ENCODE peak calls at places on chromosomes 5 and 9, in seven cellular contexts. One of them, this sample, is unnamed.

GRCh38 chr9:2150338-2150737 is 135.2 kb downstream of the SMARCA2 start:
- DNase-seq in stromal cell of bone marrow: no peak
- DNase-seq in DND-41: no peak
- DNase-seq in activated T-cell treated with anti-CD3 and anti-CD28 coated beads, Interleukin-2, amount 50 U/mL, for 48 hours: no peak
- DNase-seq in AG10803: no peak
- DNase-seq in fibroblast of pulmonary artery: no peak
- DNase-seq in pons: no peak
- DNase-seq in this sample: no peak

GRCh38 chr9:125651907-125652306 is 55.1 kb downstream of the MAPKAP1 start:
- DNase-seq in stromal cell of bone marrow: no peak
- DNase-seq in DND-41: no peak
- DNase-seq in activated T-cell treated with anti-CD3 and anti-CD28 coated beads, Interleukin-2, amount 50 U/mL, for 48 hours: no peak
- DNase-seq in AG10803: no peak
- DNase-seq in fibroblast of pulmonary artery: no peak
- DNase-seq in pons: no peak
- DNase-seq in this sample: no peak

GRCh38 chr5:38323645-38324295 is 65.4 kb downstream of the EGFLAM start:
- DNase-seq in stromal cell of bone marrow: peak
- DNase-seq in DND-41: no peak
- DNase-seq in activated T-cell treated with anti-CD3 and anti-CD28 coated beads, Interleukin-2, amount 50 U/mL, for 48 hours: no peak
- DNase-seq in AG10803: peak
- DNase-seq in fibroblast of pulmonary artery: peak
- DNase-seq in pons: no peak
- DNase-seq in this sample: no peak

GRCh38 chr9:32378993-32379729 is 5.3 kb upstream of the ACO1 start:
- DNase-seq in stromal cell of bone marrow: peak
- DNase-seq in DND-41: peak
- DNase-seq in activated T-cell treated with anti-CD3 and anti-CD28 coated beads, Interleukin-2, amount 50 U/mL, for 48 hours: peak
- DNase-seq in AG10803: peak
- DNase-seq in fibroblast of pulmonary artery: peak
- DNase-seq in pons: peak
- DNase-seq in this sample: peak

GRCh38 chr9:35560625-35561337 is 44.3 kb upstream of the TESK1 start:
- DNase-seq in stromal cell of bone marrow: no peak
- DNase-seq in DND-41: no peak
- DNase-seq in activated T-cell treated with anti-CD3 and anti-CD28 coated beads, Interleukin-2, amount 50 U/mL, for 48 hours: no peak
- DNase-seq in AG10803: no peak
- DNase-seq in fibroblast of pulmonary artery: no peak
- DNase-seq in pons: no peak
- DNase-seq in this sample: no peak

GRCh38 chr5:126339215-126339805 is 83.9 kb upstream of the GRAMD2B start:
- DNase-seq in stromal cell of bone marrow: peak
- DNase-seq in DND-41: peak
- DNase-seq in activated T-cell treated with anti-CD3 and anti-CD28 coated beads, Interleukin-2, amount 50 U/mL, for 48 hours: no peak
- DNase-seq in AG10803: peak
- DNase-seq in fibroblast of pulmonary artery: peak
- DNase-seq in pons: peak
- DNase-seq in this sample: peak

GRCh38 chr5:115583474-115583873 is 18.8 kb downstream of the TICAM2 start:
- DNase-seq in stromal cell of bone marrow: peak
- DNase-seq in DND-41: no peak
- DNase-seq in activated T-cell treated with anti-CD3 and anti-CD28 coated beads, Interleukin-2, amount 50 U/mL, for 48 hours: no peak
- DNase-seq in AG10803: peak
- DNase-seq in fibroblast of pulmonary artery: peak
- DNase-seq in pons: no peak
- DNase-seq in this sample: no peak

GRCh38 chr5:141778211-141778610 is 96.2 kb upstream of the ARAP3 start:
- DNase-seq in stromal cell of bone marrow: peak
- DNase-seq in DND-41: no peak
- DNase-seq in activated T-cell treated with anti-CD3 and anti-CD28 coated beads, Interleukin-2, amount 50 U/mL, for 48 hours: no peak
- DNase-seq in AG10803: peak
- DNase-seq in fibroblast of pulmonary artery: peak
- DNase-seq in pons: no peak
- DNase-seq in this sample: no peak

GRCh38 chr5:177308740-177309139 is 3.0 kb downstream of the MXD3 start:
- DNase-seq in stromal cell of bone marrow: no peak
- DNase-seq in DND-41: no peak
- DNase-seq in activated T-cell treated with anti-CD3 and anti-CD28 coated beads, Interleukin-2, amount 50 U/mL, for 48 hours: no peak
- DNase-seq in AG10803: no peak
- DNase-seq in fibroblast of pulmonary artery: no peak
- DNase-seq in pons: no peak
- DNase-seq in this sample: no peak

GRCh38 chr5:1734271-1734907 is 65.2 kb downstream of the MRPL36 start:
- DNase-seq in stromal cell of bone marrow: no peak
- DNase-seq in DND-41: no peak
- DNase-seq in activated T-cell treated with anti-CD3 and anti-CD28 coated beads, Interleukin-2, amount 50 U/mL, for 48 hours: no peak
- DNase-seq in AG10803: no peak
- DNase-seq in fibroblast of pulmonary artery: no peak
- DNase-seq in pons: no peak
- DNase-seq in this sample: no peak

GRCh38 chr5:133250527-133250926 is 198.7 kb downstream of the HSPA4 start:
- DNase-seq in stromal cell of bone marrow: no peak
- DNase-seq in DND-41: peak
- DNase-seq in activated T-cell treated with anti-CD3 and anti-CD28 coated beads, Interleukin-2, amount 50 U/mL, for 48 hours: no peak
- DNase-seq in AG10803: no peak
- DNase-seq in fibroblast of pulmonary artery: no peak
- DNase-seq in pons: no peak
- DNase-seq in this sample: no peak

GRCh38 chr9:107569171-107569570 is 79.6 kb upstream of the KLF4 start:
- DNase-seq in stromal cell of bone marrow: no peak
- DNase-seq in DND-41: no peak
- DNase-seq in activated T-cell treated with anti-CD3 and anti-CD28 coated beads, Interleukin-2, amount 50 U/mL, for 48 hours: no peak
- DNase-seq in AG10803: no peak
- DNase-seq in fibroblast of pulmonary artery: no peak
- DNase-seq in pons: no peak
- DNase-seq in this sample: no peak

This sample was measured in NCI-H345.